ENCODE peak calls at places on chromosomes 7 and 10, in four cellular contexts. R is neural progenitor cell, I is hepatocyte, O is PC-9. K is an unnamed sample.

GRCh38 chr10:111646021-111646420 is 537.5 kb downstream of the GPAM start:
- DNase-seq in R (no peak), I (no peak), O (no peak), K (no peak)

GRCh38 chr7:112254166-112254565 is 47.7 kb downstream of the ZNF277 start:
- DNase-seq in R (no peak), I (no peak), O (no peak), K (no peak)

GRCh38 chr7:44664756-44665461 is 58.5 kb downstream of the OGDH start:
- DNase-seq in R (no peak), I (no peak), O (no peak), K (no peak)

GRCh38 chr7:157400171-157400860 is 63.5 kb downstream of the DNAJB6 start:
- DNase-seq in R (no peak), I (no peak), O (no peak), K (no peak)

GRCh38 chr10:35388197-35388596 is 51.9 kb downstream of the CCNY start:
- DNase-seq in R (no peak), I (no peak), O (no peak), K (no peak)

GRCh38 chr10:87867453-87867852 is 4.0 kb downstream of the PTEN start:
- DNase-seq in R (no peak), I (no peak), O (no peak), K (no peak)

GRCh38 chr7:74083928-74084721 is 521 bp downstream of the LIMK1 start:
- DNase-seq in R (no peak), I (peak; percentile 67), O (no peak), K (peak; percentile 32)

GRCh38 chr10:22651276-22651980 is 63.0 kb downstream of the PIP4K2A start:
- DNase-seq in R (no peak), I (no peak), O (no peak), K (no peak)

GRCh38 chr7:41449694-41450093 is 253.2 kb downstream of the INHBA start:
- DNase-seq in R (no peak), I (no peak), O (no peak), K (no peak)

GRCh38 chr10:33152750-33153149 is 181.7 kb downstream of the NRP1 start:
- DNase-seq in R (no peak), I (no peak), O (no peak), K (no peak)

GRCh38 chr7:139592801-139593461 is 69.4 kb downstream of the CLEC2L start:
- DNase-seq in R (no peak), I (no peak), O (no peak), K (no peak)

GRCh38 chr7:139597028-139597427 is 73.5 kb downstream of the CLEC2L start:
- DNase-seq in R (no peak), I (no peak), O (no peak), K (no peak)

GRCh38 chr7:139596626-139597025 is 73.1 kb downstream of the CLEC2L start:
- DNase-seq in R (no peak), I (no peak), O (no peak), K (no peak)

GRCh38 chr7:139595806-139596205 is 72.3 kb downstream of the CLEC2L start:
- DNase-seq in R (no peak), I (no peak), O (no peak), K (no peak)

GRCh38 chr7:139594911-139595476 is 71.5 kb downstream of the CLEC2L start:
- DNase-seq in R (no peak), I (no peak), O (no peak), K (no peak)
- H3K4me2 ChIP-seq in R (no peak overlapping the region), I (no peak overlapping the region), O (no peak overlapping the region), K (no peak overlapping the region)

DNA sequence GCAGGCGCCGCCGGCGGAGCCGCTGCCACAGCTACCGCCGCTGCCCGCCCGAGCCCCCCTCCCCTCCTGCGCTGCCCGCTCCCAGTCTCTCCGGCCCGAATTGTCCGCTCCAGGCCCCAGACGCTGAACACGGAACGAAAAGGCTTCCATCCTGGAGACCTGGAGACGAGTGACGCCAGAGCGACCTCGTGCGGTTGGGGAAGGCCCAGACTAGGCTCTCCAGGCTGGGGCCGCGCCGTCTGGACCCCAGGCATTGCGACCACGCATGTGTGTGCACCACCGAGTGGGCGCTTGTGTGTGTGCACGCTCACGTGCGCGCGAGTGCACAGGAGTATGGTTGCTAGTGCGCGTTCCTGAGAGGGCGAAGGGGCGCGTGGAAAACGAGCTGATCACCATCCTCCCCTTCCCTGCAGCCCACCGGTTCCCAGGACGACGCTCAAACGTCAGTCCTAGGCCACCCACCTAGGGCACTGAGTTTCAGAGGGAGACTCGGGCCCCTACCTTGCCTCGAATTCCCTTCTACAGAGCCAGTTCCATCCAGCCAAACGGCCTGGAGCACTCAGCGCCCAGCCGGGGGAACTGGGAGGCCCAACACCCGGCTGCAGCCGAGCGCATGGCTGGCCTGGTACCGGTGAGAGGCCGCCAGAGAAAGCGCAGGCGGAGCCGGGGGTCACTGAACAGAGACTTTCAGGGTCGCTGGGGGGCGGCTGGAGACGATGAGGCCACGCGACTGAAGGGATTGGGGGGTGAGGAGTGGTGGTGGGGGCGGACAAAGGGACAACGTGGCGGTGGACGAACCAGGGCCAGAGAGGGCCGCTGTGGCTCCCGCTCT is 11.6 kb downstream of the LBX1 start:
- DNase-seq in R (peak; percentile 96), I (peak; percentile 76), O (no peak), K (no peak)
- TF ChIP-seq EZH2 in R (peak; percentile 82), I (peak; percentile 76), O (no peak), K (no peak)

DNA sequence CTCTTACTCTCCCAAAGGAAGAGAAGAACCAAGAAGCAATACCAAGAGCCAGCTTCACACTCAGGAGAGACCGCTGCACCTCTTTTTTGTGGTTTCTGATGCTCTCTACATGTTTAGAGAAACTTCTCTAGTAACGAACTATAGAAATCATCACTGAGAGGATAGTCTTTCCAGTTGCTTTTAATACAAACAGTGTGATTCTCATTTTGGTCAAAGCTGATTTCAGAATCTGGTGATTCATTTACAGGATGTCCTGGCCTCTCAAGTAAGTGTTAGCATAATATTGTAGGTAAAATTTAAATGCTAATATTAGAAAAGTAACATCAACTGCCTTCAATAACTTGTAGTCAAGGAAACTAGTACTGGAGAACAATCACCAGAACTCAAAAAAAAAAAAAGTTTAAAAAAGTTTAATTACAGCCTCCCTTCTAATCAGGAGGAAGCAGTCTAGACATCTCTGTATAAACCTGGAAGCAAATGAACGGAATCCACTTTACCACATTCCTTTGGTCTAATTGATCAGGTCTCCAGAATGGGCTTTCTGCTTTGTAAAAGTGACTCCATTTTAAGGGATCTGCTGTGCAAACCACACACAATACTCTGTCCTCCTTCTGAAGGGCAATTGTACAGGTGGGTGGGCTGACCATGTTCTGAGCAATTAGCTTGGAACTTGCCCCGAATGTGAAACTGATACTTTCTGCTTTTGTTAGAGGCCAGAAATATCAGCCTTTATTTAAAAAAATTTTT is 3.0 kb downstream of the LAMB1 start:
- DNase-seq in R (no peak), I (no peak), O (no peak), K (no peak)
- H3K4me1 ChIP-seq in R (peaks cover 37% of the 10 kb centered on the region), I (peaks cover 71% of the 10 kb centered on the region), O (peaks cover 70% of the 10 kb centered on the region), K (no peaks in the 10 kb centered on the region)

GRCh38 chr7:116210345-116211005 is at the start of gene TES:
- DNase-seq in R (peak; percentile 83), I (peak; percentile 92), O (peak; percentile 69), K (no peak)
- H3K4me2 ChIP-seq in R (peak within 1 kb of the TSS; percentile 84), I (peak within 1 kb of the TSS; percentile 73), O (peak within 1 kb of the TSS; percentile 79), K (no peak within 1 kb of the TSS)